ENCODE peak calls at places on chromosomes 6 and 20, in five cellular contexts. P, A, V, E and Q are unnamed samples.

GRCh38 chr20:14219801-14220461 is 117.5 kb downstream of the FLRT3 start:
- DNase-seq in P (peak), A (peak), V (no peak), E (no peak), Q (peak)

GRCh38 chr20:35719717-35720116 is 20.5 kb downstream of the ROMO1 start:
- DNase-seq in P (no peak), A (no peak), V (no peak), E (no peak), Q (no peak)

GRCh38 chr6:167508919-167509852 is 184.3 kb downstream of the TTLL2 start:
- DNase-seq in P (no peak), A (no peak), V (no peak), E (no peak), Q (no peak)

GRCh38 chr6:39184906-39185580 is 44.2 kb downstream of the KCNK5 start:
- DNase-seq in P (no peak), A (no peak), V (no peak), E (no peak), Q (no peak)

GRCh38 chr20:878511-879307 is 37.4 kb downstream of the ANGPT4 start:
- DNase-seq in P (no peak), A (no peak), V (no peak), E (peak), Q (peak)

GRCh38 chr20:1876975-1877603 is 18.1 kb upstream of the SIRPA start:
- DNase-seq in P (peak), A (no peak), V (no peak), E (peak), Q (no peak)

GRCh38 chr20:40703981-40704530 is 15.0 kb upstream of the MAFB start:
- DNase-seq in P (no peak), A (no peak), V (no peak), E (no peak), Q (no peak)

GRCh38 chr20:54257090-54257816 is 49.4 kb downstream of the PFDN4 start:
- DNase-seq in P (no peak), A (peak), V (no peak), E (no peak), Q (no peak)

GRCh38 chr6:98832282-98833100 is 1.9 kb upstream of the POU3F2 start:
- DNase-seq in P (no peak), A (no peak), V (no peak), E (no peak), Q (peak)

GRCh38 chr20:35320396-35321126 is 28.3 kb upstream of the FAM83C start:
- DNase-seq in P (peak), A (no peak), V (peak), E (no peak), Q (no peak)

GRCh38 chr20:11274137-11274536 is 600.3 kb upstream of the JAG1 start:
- DNase-seq in P (peak), A (no peak), V (peak), E (peak), Q (no peak)

GRCh38 chr6:104956663-104957294 is at the start of gene LIN28B:
- DNase-seq in P (peak), A (no peak), V (peak), E (peak), Q (no peak)
- TF ChIP-seq USF2 in P (peak), A (peak), V (peak), E (peak), Q (peak)

DNA sequence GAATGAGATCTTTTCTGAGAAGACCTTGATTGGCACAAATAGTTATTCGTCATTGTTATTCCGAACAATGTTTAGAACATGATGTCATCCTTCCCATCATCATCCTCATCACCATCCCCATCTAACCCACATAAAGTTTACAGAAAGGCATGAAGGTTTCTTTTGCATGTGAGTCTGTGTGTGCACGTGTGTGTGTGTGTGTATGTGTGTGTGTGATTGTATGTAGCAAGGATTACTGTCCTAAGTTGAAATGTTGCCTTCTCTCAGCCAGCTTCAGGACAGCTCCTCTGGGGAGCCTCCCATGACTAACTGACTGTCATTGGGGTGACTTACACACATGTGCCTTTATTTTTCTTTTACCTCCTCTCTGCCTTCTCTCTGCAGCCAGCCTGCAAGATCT is 113.5 kb downstream of the SLC22A3 start:
- DNase-seq in P (no peak), A (no peak), V (no peak), E (no peak), Q (no peak)
- TF ChIP-seq JUN in P (no peak), A (no peak), V (no peak), E (no peak), Q (no peak)

GRCh38 chr20:4817230-4817671 is 95.5 kb downstream of the PRND start:
- DNase-seq in P (peak), A (no peak), V (peak), E (peak), Q (no peak)
- TF ChIP-seq USF2 in P (no peak), A (no peak), V (no peak), E (no peak), Q (no peak)

GRCh38 chr20:64049060-64049886 is at the start of gene SOX18:
- DNase-seq in P (peak), A (no peak), V (no peak), E (peak), Q (peak)
- TF ChIP-seq JUN in P (no peak), A (no peak), V (no peak), E (no peak), Q (no peak)